ENCODE peak calls at places on chromosomes 16 and 17, in eight cellular contexts. One of them, this sample, is unnamed.

GRCh38 chr17:68594552-68594951 is 6.6 kb downstream of the FAM20A start:
- DNase-seq in fibroblast of villous mesenchyme: no peak
- DNase-seq in fibroblast of the aortic adventitia: no peak
- DNase-seq in IMR-90: no peak
- DNase-seq in heart right ventricle: no peak
- DNase-seq in WTC11: no peak
- DNase-seq in AG04450: no peak
- DNase-seq in mucosa of descending colon: no peak
- DNase-seq in this sample: no peak

GRCh38 chr17:50707296-50708049 is at the start of gene ANKRD40:
- DNase-seq in AG04450: peak; percentile 79
- DNase-seq in fibroblast of the aortic adventitia: peak; percentile 94
- DNase-seq in WTC11: peak; percentile 70
- DNase-seq in heart right ventricle: peak; percentile 93
- DNase-seq in IMR-90: peak; percentile 91
- DNase-seq in mucosa of descending colon: peak; percentile 90
- DNase-seq in fibroblast of villous mesenchyme: peak; percentile 95
- DNase-seq in this sample: peak; percentile 95

GRCh38 chr17:15220785-15221184 is 44.3 kb downstream of the PMP22 start:
- DNase-seq in mucosa of descending colon: no peak
- DNase-seq in fibroblast of the aortic adventitia: peak; percentile 28
- DNase-seq in AG04450: no peak
- DNase-seq in WTC11: no peak
- DNase-seq in IMR-90: no peak
- DNase-seq in heart right ventricle: no peak
- DNase-seq in fibroblast of villous mesenchyme: peak; percentile 14
- DNase-seq in this sample: no peak

GRCh38 chr17:80504671-80505413 is 28.4 kb upstream of the NPTX1 start:
- DNase-seq in fibroblast of villous mesenchyme: peak; percentile 62
- DNase-seq in fibroblast of the aortic adventitia: peak; percentile 57
- DNase-seq in mucosa of descending colon: no peak
- DNase-seq in WTC11: no peak
- DNase-seq in AG04450: no peak
- DNase-seq in IMR-90: peak; percentile 85
- DNase-seq in heart right ventricle: no peak
- DNase-seq in this sample: no peak

GRCh38 chr16:71626858-71627213 is 852 bp downstream of the MARVELD3 start:
- DNase-seq in fibroblast of villous mesenchyme: no peak
- DNase-seq in mucosa of descending colon: peak; percentile 87
- DNase-seq in heart right ventricle: no peak
- DNase-seq in fibroblast of the aortic adventitia: no peak
- DNase-seq in WTC11: peak; percentile 70
- DNase-seq in IMR-90: no peak
- DNase-seq in AG04450: no peak
- DNase-seq in this sample: no peak

GRCh38 chr17:80872011-80872929 is 119.4 kb upstream of the CHMP6 start:
- DNase-seq in mucosa of descending colon: no peak
- DNase-seq in AG04450: no peak
- DNase-seq in fibroblast of the aortic adventitia: no peak
- DNase-seq in IMR-90: no peak
- DNase-seq in fibroblast of villous mesenchyme: no peak
- DNase-seq in WTC11: peak; percentile 8
- DNase-seq in heart right ventricle: peak; percentile 55
- DNase-seq in this sample: peak; percentile 79

GRCh38 chr16:35749253-35750141 is 2290.1 kb downstream of the TP53TG3F start:
- DNase-seq in fibroblast of the aortic adventitia: no peak
- DNase-seq in WTC11: no peak
- DNase-seq in fibroblast of villous mesenchyme: no peak
- DNase-seq in mucosa of descending colon: no peak
- DNase-seq in IMR-90: no peak
- DNase-seq in heart right ventricle: no peak
- DNase-seq in AG04450: no peak
- DNase-seq in this sample: peak; percentile 84

GRCh38 chr16:84826558-84826941 is 6.8 kb downstream of the CRISPLD2 start:
- DNase-seq in AG04450: no peak
- DNase-seq in mucosa of descending colon: no peak
- DNase-seq in fibroblast of the aortic adventitia: peak; percentile 79
- DNase-seq in IMR-90: peak; percentile 72
- DNase-seq in WTC11: no peak
- DNase-seq in heart right ventricle: no peak
- DNase-seq in fibroblast of villous mesenchyme: peak; percentile 98
- DNase-seq in this sample: no peak

GRCh38 chr16:89906141-89907025 is 12.3 kb upstream of the MC1R start:
- DNase-seq in WTC11: no peak
- DNase-seq in heart right ventricle: no peak
- DNase-seq in fibroblast of the aortic adventitia: no peak
- DNase-seq in mucosa of descending colon: no peak
- DNase-seq in fibroblast of villous mesenchyme: no peak
- DNase-seq in AG04450: no peak
- DNase-seq in IMR-90: no peak
- DNase-seq in this sample: no peak

GRCh38 chr16:88928405-88929375 is 48.3 kb downstream of the CBFA2T3 start:
- DNase-seq in WTC11: no peak
- DNase-seq in fibroblast of the aortic adventitia: no peak
- DNase-seq in fibroblast of villous mesenchyme: no peak
- DNase-seq in AG04450: no peak
- DNase-seq in heart right ventricle: no peak
- DNase-seq in IMR-90: no peak
- DNase-seq in mucosa of descending colon: peak; percentile 42
- DNase-seq in this sample: no peak

GRCh38 chr17:9080983-9081382 is 59.7 kb downstream of the NTN1 start:
- DNase-seq in mucosa of descending colon: no peak
- DNase-seq in heart right ventricle: no peak
- DNase-seq in IMR-90: no peak
- DNase-seq in fibroblast of the aortic adventitia: no peak
- DNase-seq in AG04450: no peak
- DNase-seq in WTC11: no peak
- DNase-seq in fibroblast of villous mesenchyme: no peak
- DNase-seq in this sample: no peak

GRCh38 chr17:1203111-1203966 is 23.6 kb upstream of the ABR start:
- DNase-seq in IMR-90: peak; percentile 51
- DNase-seq in fibroblast of the aortic adventitia: peak; percentile 53
- DNase-seq in AG04450: no peak
- DNase-seq in heart right ventricle: peak; percentile 67
- DNase-seq in fibroblast of villous mesenchyme: peak; percentile 64
- DNase-seq in WTC11: peak; percentile 84
- DNase-seq in mucosa of descending colon: peak; percentile 65
- DNase-seq in this sample: no peak

GRCh38 chr16:73996624-73997339 is 299.8 kb upstream of the PSMD7 start:
- DNase-seq in mucosa of descending colon: peak; percentile 95
- DNase-seq in fibroblast of the aortic adventitia: no peak
- DNase-seq in WTC11: no peak
- DNase-seq in heart right ventricle: no peak
- DNase-seq in IMR-90: no peak
- DNase-seq in AG04450: no peak
- DNase-seq in fibroblast of villous mesenchyme: no peak
- DNase-seq in this sample: no peak

GRCh38 chr16:89089142-89089541 is 4.5 kb upstream of the ACSF3 start:
- DNase-seq in fibroblast of villous mesenchyme: no peak
- DNase-seq in heart right ventricle: no peak
- DNase-seq in fibroblast of the aortic adventitia: no peak
- DNase-seq in mucosa of descending colon: no peak
- DNase-seq in IMR-90: no peak
- DNase-seq in WTC11: no peak
- DNase-seq in AG04450: no peak
- DNase-seq in this sample: no peak

GRCh38 chr17:64320613-64321553 is 57.8 kb upstream of the TEX2 start:
- DNase-seq in fibroblast of the aortic adventitia: peak; percentile 84
- DNase-seq in AG04450: peak; percentile 30
- DNase-seq in IMR-90: peak; percentile 65
- DNase-seq in fibroblast of villous mesenchyme: peak; percentile 84
- DNase-seq in heart right ventricle: peak; percentile 76
- DNase-seq in WTC11: peak; percentile 72
- DNase-seq in mucosa of descending colon: peak; percentile 77
- DNase-seq in this sample: no peak

GRCh38 chr16:57279780-57280638 is 4.5 kb downstream of the PLLP start:
- DNase-seq in IMR-90: no peak
- DNase-seq in heart right ventricle: no peak
- DNase-seq in mucosa of descending colon: no peak
- DNase-seq in AG04450: no peak
- DNase-seq in fibroblast of the aortic adventitia: no peak
- DNase-seq in WTC11: no peak
- DNase-seq in fibroblast of villous mesenchyme: no peak
- DNase-seq in this sample: no peak

GRCh38 chr17:7548585-7549400 is at the start of gene TNFSF12:
- DNase-seq in fibroblast of the aortic adventitia: peak; percentile 16
- DNase-seq in mucosa of descending colon: peak; percentile 75
- DNase-seq in IMR-90: peak; percentile 7
- DNase-seq in AG04450: no peak
- DNase-seq in fibroblast of villous mesenchyme: peak; percentile 23
- DNase-seq in WTC11: peak; percentile 67
- DNase-seq in heart right ventricle: peak; percentile 83
- DNase-seq in this sample: no peak

GRCh38 chr16:89350701-89351380 is 133.3 kb downstream of the ZNF778 start:
- DNase-seq in WTC11: no peak
- DNase-seq in AG04450: no peak
- DNase-seq in fibroblast of the aortic adventitia: no peak
- DNase-seq in IMR-90: peak; percentile 63
- DNase-seq in heart right ventricle: no peak
- DNase-seq in fibroblast of villous mesenchyme: no peak
- DNase-seq in mucosa of descending colon: no peak
- DNase-seq in this sample: no peak

GRCh38 chr16:47426806-47427205 is 34.1 kb downstream of the ITFG1 start:
- DNase-seq in mucosa of descending colon: no peak
- DNase-seq in fibroblast of the aortic adventitia: no peak
- DNase-seq in IMR-90: no peak
- DNase-seq in AG04450: no peak
- DNase-seq in fibroblast of villous mesenchyme: no peak
- DNase-seq in WTC11: no peak
- DNase-seq in heart right ventricle: no peak
- DNase-seq in this sample: no peak

GRCh38 chr16:47424846-47425245 is 36.0 kb downstream of the ITFG1 start:
- DNase-seq in WTC11: peak; percentile 62
- DNase-seq in heart right ventricle: no peak
- DNase-seq in fibroblast of villous mesenchyme: no peak
- DNase-seq in AG04450: no peak
- DNase-seq in fibroblast of the aortic adventitia: no peak
- DNase-seq in mucosa of descending colon: no peak
- DNase-seq in IMR-90: no peak
- DNase-seq in this sample: no peak
- TF ChIP-seq CTCF in WTC11: no peak
- TF ChIP-seq CTCF in heart right ventricle: no peak
- TF ChIP-seq CTCF in fibroblast of villous mesenchyme: no peak
- TF ChIP-seq CTCF in AG04450: no peak
- TF ChIP-seq CTCF in fibroblast of the aortic adventitia: no peak
- TF ChIP-seq CTCF in mucosa of descending colon: no peak
- TF ChIP-seq CTCF in IMR-90: no peak
- TF ChIP-seq CTCF in this sample: no peak

GRCh38 chr16:82368041-82368440 is 198.0 kb upstream of the MPHOSPH6 start:
- DNase-seq in fibroblast of the aortic adventitia: peak; percentile 2
- DNase-seq in WTC11: peak; percentile 46
- DNase-seq in heart right ventricle: peak; percentile 64
- DNase-seq in fibroblast of villous mesenchyme: peak; percentile 38
- DNase-seq in IMR-90: peak; percentile 32
- DNase-seq in AG04450: no peak
- DNase-seq in mucosa of descending colon: peak; percentile 59
- DNase-seq in this sample: no peak
- TF ChIP-seq CTCF in fibroblast of the aortic adventitia: peak; percentile 16
- TF ChIP-seq CTCF in WTC11: no peak
- TF ChIP-seq CTCF in heart right ventricle: peak; percentile 58
- TF ChIP-seq CTCF in fibroblast of villous mesenchyme: peak; percentile 46
- TF ChIP-seq CTCF in IMR-90: peak; percentile 25
- TF ChIP-seq CTCF in AG04450: peak; percentile 28
- TF ChIP-seq CTCF in mucosa of descending colon: no peak
- TF ChIP-seq CTCF in this sample: peak; percentile 52

DNA sequence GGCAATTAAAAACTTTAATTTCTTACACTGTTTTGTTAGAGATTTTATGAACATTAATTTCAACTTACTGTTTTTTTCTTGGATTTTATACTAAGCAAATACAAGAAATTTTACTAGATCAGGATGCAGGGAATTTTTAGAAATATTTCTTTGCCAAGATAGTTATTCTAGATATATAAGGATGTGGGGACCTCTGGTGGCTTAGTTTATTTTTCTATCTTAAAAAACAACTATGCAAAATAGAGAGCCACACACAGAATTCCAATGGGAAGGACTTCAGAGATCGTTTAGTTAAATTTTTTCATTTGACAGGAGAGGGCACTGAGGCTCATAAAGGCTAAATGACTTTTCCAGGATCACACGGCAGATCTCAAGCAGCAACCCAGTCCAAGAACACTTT is 23.0 kb upstream of the CAPNS2 start:
- DNase-seq in fibroblast of the aortic adventitia: peak; percentile 72
- DNase-seq in heart right ventricle: no peak
- DNase-seq in WTC11: no peak
- DNase-seq in IMR-90: peak; percentile 41
- DNase-seq in fibroblast of villous mesenchyme: peak; percentile 61
- DNase-seq in AG04450: no peak
- DNase-seq in mucosa of descending colon: no peak
- DNase-seq in this sample: no peak
- TF ChIP-seq CTCF in fibroblast of the aortic adventitia: peak; percentile 15
- TF ChIP-seq CTCF in heart right ventricle: peak; percentile 56
- TF ChIP-seq CTCF in WTC11: no peak
- TF ChIP-seq CTCF in IMR-90: peak; percentile 59
- TF ChIP-seq CTCF in fibroblast of villous mesenchyme: peak; percentile 33
- TF ChIP-seq CTCF in AG04450: peak; percentile 40
- TF ChIP-seq CTCF in mucosa of descending colon: no peak
- TF ChIP-seq CTCF in this sample: peak; percentile 90

GRCh38 chr17:79203657-79204056 is 129.0 kb downstream of the ENGASE start:
- DNase-seq in WTC11: no peak
- DNase-seq in mucosa of descending colon: no peak
- DNase-seq in fibroblast of the aortic adventitia: no peak
- DNase-seq in IMR-90: no peak
- DNase-seq in AG04450: no peak
- DNase-seq in fibroblast of villous mesenchyme: no peak
- DNase-seq in heart right ventricle: no peak
- DNase-seq in this sample: no peak

GRCh38 chr17:79202476-79202875 is 127.9 kb downstream of the ENGASE start:
- DNase-seq in IMR-90: no peak
- DNase-seq in mucosa of descending colon: no peak
- DNase-seq in heart right ventricle: no peak
- DNase-seq in WTC11: no peak
- DNase-seq in AG04450: no peak
- DNase-seq in fibroblast of the aortic adventitia: no peak
- DNase-seq in fibroblast of villous mesenchyme: no peak
- DNase-seq in this sample: no peak

GRCh38 chr17:79204261-79204660 is 129.6 kb downstream of the ENGASE start:
- DNase-seq in mucosa of descending colon: no peak
- DNase-seq in heart right ventricle: no peak
- DNase-seq in fibroblast of the aortic adventitia: no peak
- DNase-seq in fibroblast of villous mesenchyme: no peak
- DNase-seq in WTC11: no peak
- DNase-seq in IMR-90: no peak
- DNase-seq in AG04450: no peak
- DNase-seq in this sample: no peak

GRCh38 chr17:79201536-79202227 is 127.1 kb downstream of the ENGASE start:
- DNase-seq in AG04450: no peak
- DNase-seq in fibroblast of villous mesenchyme: no peak
- DNase-seq in fibroblast of the aortic adventitia: no peak
- DNase-seq in IMR-90: no peak
- DNase-seq in mucosa of descending colon: no peak
- DNase-seq in heart right ventricle: no peak
- DNase-seq in WTC11: no peak
- DNase-seq in this sample: no peak

DNA sequence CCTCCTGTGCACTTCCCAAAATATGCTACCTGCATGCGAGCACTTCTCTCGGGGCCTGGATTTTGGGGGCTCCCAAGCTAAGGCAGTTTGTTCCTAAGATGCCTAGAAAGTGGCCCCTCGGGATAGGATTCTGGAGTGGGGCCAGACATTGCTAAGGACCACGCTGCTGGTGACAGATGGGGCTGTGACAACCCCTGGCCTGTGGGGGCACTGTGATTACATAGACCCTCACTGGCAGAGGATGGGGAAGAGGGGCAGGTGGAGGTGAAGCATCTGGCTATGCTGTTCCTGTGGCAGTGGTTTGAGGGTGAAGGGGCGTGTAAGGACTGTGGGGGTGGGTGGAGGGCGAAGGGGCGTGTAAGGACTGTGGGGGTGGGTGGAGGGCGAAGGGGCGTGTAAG is 128.4 kb downstream of the ENGASE start:
- DNase-seq in heart right ventricle: no peak
- DNase-seq in IMR-90: no peak
- DNase-seq in WTC11: peak; percentile 41
- DNase-seq in AG04450: no peak
- DNase-seq in fibroblast of villous mesenchyme: no peak
- DNase-seq in mucosa of descending colon: no peak
- DNase-seq in fibroblast of the aortic adventitia: no peak
- DNase-seq in this sample: no peak
- TF ChIP-seq CTCF in heart right ventricle: no peak
- TF ChIP-seq CTCF in IMR-90: no peak
- TF ChIP-seq CTCF in WTC11: no peak
- TF ChIP-seq CTCF in AG04450: no peak
- TF ChIP-seq CTCF in fibroblast of villous mesenchyme: no peak
- TF ChIP-seq CTCF in mucosa of descending colon: no peak
- TF ChIP-seq CTCF in fibroblast of the aortic adventitia: no peak
- TF ChIP-seq CTCF in this sample: no peak